ENCODE peak calls at places on chromosomes 16 and 17, in five cellular contexts. Z, W, X, D and B are unnamed samples.
A peak's percentile ranks its signal among the peaks of the same experiment; 100 is the strongest.

GRCh38 chr16:88128556-88128955 is 177.3 kb downstream of the BANP start:
- DNase-seq in X (no peak), D (no peak), W (no peak), Z (no peak), B (no peak)

GRCh38 chr16:11394593-11394960 is 49.3 kb downstream of the RMI2 start:
- DNase-seq in X (no peak), W (no peak), Z (no peak), D (no peak), B (peak; percentile 35)

GRCh38 chr17:47850692-47851573 is at the start of gene SP6:
- DNase-seq in Z (peak; percentile 57), X (peak; percentile 62), D (peak; percentile 55), W (peak; percentile 50), B (peak; percentile 92)

GRCh38 chr17:48954300-48954755 is 9.7 kb upstream of the SNF8 start:
- DNase-seq in X (peak; percentile 76), Z (peak; percentile 54), W (no peak), D (no peak), B (no peak)

GRCh38 chr16:70416748-70417616 is 21.9 kb downstream of the ST3GAL2 start:
- DNase-seq in Z (peak; percentile 35), X (no peak), W (no peak), D (no peak), B (no peak)

GRCh38 chr16:74455619-74456289 is 34.5 kb upstream of the CLEC18B start:
- DNase-seq in W (no peak), Z (no peak), X (peak; percentile 76), D (no peak), B (no peak)

GRCh38 chr17:50352072-50352692 is 6.3 kb downstream of the XYLT2 start:
- DNase-seq in D (no peak), W (no peak), X (no peak), Z (no peak), B (no peak)

GRCh38 chr17:48439072-48439471 is 9.1 kb upstream of the SKAP1 start:
- DNase-seq in W (no peak), X (no peak), D (no peak), Z (no peak), B (no peak)

GRCh38 chr17:17021194-17021863 is 20.9 kb upstream of the MPRIP start:
- DNase-seq in D (no peak), W (no peak), X (peak; percentile 63), Z (no peak), B (peak; percentile 72)